ENCODE peak calls at places on chromosomes 11 and 22, in ten cellular contexts. J is breast epithelium, X is prostate gland, K is K562, R is Panc1, H is stomach, S is transverse colon, N is spleen, C is GM12891, E is esophagus muscularis mucosa. Y is an unnamed sample.

GRCh38 chr11:64239662-64240466 is 1.0 kb upstream of the FKBP2 start:
- DNase-seq in J (no peak), X (no peak), K (no peak), R (no peak), H (no peak), S (no peak), N (no peak), C (no peak), E (no peak), Y (no peak)

GRCh38 chr11:95487391-95487790 is 256.4 kb upstream of the SESN3 start:
- DNase-seq in J (no peak), X (no peak), K (no peak), R (no peak), H (no peak), S (no peak), N (no peak), C (peak), E (no peak), Y (no peak)

GRCh38 chr22:22818861-22819855 is 68.5 kb upstream of the IGLL5 start:
- DNase-seq in J (no peak), X (no peak), K (no peak), R (no peak), H (no peak), S (peak), N (peak), C (peak), E (peak), Y (no peak)

GRCh38 chr11:122487669-122488068 is 167.9 kb upstream of the UBASH3B start:
- DNase-seq in J (no peak), X (no peak), K (no peak), R (no peak), H (no peak), S (no peak), N (no peak), C (no peak), E (no peak), Y (no peak)

GRCh38 chr11:21625982-21626381 is 566.9 kb upstream of the ANO5 start:
- DNase-seq in J (no peak), X (no peak), K (no peak), R (no peak), H (no peak), S (peak), N (no peak), C (no peak), E (no peak), Y (no peak)

GRCh38 chr11:125384825-125385224 is 111.2 kb downstream of the FEZ1 start:
- DNase-seq in J (no peak), X (no peak), K (no peak), R (no peak), H (no peak), S (no peak), N (no peak), C (no peak), E (no peak), Y (no peak)

GRCh38 chr22:19957445-19957844 is 15.8 kb upstream of the TXNRD2 start:
- DNase-seq in J (no peak), X (no peak), K (no peak), R (no peak), H (no peak), S (no peak), N (peak), C (no peak), E (no peak), Y (no peak)

GRCh38 chr11:10725114-10725906 is 25.7 kb upstream of the CTR9 start:
- DNase-seq in J (no peak), X (no peak), K (no peak), R (no peak), H (no peak), S (no peak), N (no peak), C (no peak), E (no peak), Y (no peak)

GRCh38 chr11:107040447-107041444 is 22.5 kb upstream of the GUCY1A2 start:
- DNase-seq in J (no peak), X (no peak), K (no peak), R (no peak), H (no peak), S (no peak), N (no peak), C (no peak), E (no peak), Y (no peak)

GRCh38 chr11:14094481-14095037 is 132.0 kb downstream of the SPON1 start:
- DNase-seq in J (no peak), X (no peak), K (no peak), R (no peak), H (no peak), S (no peak), N (no peak), C (no peak), E (no peak), Y (no peak)

GRCh38 chr11:19080579-19080993 is 20.1 kb upstream of the MRGPRX2 start:
- DNase-seq in J (no peak), X (peak), K (no peak), R (no peak), H (no peak), S (no peak), N (no peak), C (no peak), E (peak), Y (no peak)

GRCh38 chr11:87128372-87128771 is 90.6 kb downstream of the TMEM135 start:
- DNase-seq in J (no peak), X (no peak), K (no peak), R (no peak), H (no peak), S (no peak), N (no peak), C (no peak), E (no peak), Y (no peak)

DNA sequence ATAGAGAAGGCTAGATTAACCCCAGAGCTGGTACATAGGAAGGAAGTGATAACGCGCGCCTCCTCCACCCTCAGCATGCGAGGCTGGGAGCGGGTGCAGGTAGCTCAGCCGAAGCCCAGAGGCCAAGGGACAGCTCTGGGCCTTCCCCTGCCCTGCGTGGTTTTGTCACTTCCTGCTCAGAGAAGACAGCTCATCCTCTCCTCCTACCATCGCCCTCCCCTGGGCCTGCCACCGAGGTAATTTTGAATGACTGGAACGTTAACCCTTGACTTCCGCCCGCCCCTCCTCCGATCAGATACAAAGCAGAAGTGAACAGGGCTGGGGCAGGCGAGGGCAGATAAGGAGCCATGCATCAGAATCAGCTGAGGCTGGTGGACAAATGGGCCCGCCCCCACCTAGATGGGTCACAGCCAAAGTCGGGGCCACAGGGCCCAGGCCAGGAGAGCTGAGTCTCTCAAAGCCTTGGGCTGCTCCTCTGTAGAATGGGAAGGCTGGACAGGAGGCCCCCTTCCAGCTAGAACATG is 1.6 kb downstream of the RAC2 start:
- DNase-seq in J (no peak), X (no peak), K (peak), R (no peak), H (peak), S (peak), N (peak), C (peak), E (peak), Y (no peak)
- TF ChIP-seq POLR2AphosphoS5 in J (no peak), X (no peak), K (peak), R (no peak), H (peak), S (no peak), N (peak), C (peak), E (no peak), Y (no peak)

GRCh38 chr11:65637794-65638317 is at the start of gene SIPA1:
- DNase-seq in J (no peak), X (peak), K (peak), R (peak), H (peak), S (peak), N (peak), C (peak), E (no peak), Y (no peak)
- TF ChIP-seq POLR2AphosphoS5 in J (no peak), X (peak), K (peak), R (peak), H (peak), S (peak), N (peak), C (peak), E (peak), Y (no peak)

DNA sequence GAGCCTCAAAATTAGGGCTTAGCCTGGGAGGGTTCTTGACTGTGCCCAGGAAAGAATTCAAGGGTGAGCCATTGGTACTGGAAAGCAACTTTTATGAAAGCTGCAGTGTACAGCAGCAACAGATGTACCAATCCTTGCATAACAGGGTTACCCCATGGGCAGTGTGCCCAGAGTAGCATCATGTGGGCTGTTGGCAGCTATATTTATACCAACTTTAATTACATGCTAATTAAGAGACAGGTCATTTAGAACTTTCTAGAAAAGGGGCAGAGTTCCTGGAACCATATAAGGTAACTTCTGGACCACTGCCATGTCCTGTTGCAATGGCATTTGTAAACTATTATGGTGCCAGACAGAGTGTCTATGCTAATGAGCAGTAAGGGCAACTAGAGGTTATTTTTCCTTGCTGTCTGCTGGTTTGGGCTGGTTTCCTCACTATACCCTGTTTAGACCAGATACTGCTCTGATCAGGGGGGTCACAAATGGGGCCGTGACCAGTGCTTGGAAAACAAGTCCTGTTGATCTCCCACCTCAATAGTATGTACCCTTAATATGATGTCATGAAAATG is 1120.5 kb upstream of the RAG2 start:
- DNase-seq in J (no peak), X (no peak), K (no peak), R (no peak), H (no peak), S (no peak), N (no peak), C (no peak), E (no peak), Y (no peak)
- TF ChIP-seq POLR2AphosphoS5 in J (no peak), X (no peak), K (no peak), R (no peak), H (no peak), S (no peak), N (no peak), C (no peak), E (no peak), Y (no peak)

GRCh38 chr22:31346255-31346732 is at the start of gene PATZ1:
- DNase-seq in J (peak), X (peak), K (peak), R (no peak), H (peak), S (peak), N (peak), C (peak), E (no peak), Y (no peak)

GRCh38 chr22:31346733-31347250 is 646 bp upstream of the PATZ1 start:
- DNase-seq in J (peak), X (peak), K (peak), R (no peak), H (peak), S (peak), N (peak), C (peak), E (no peak), Y (no peak)

GRCh38 chr22:31344369-31345330 is 1.5 kb downstream of the PATZ1 start:
- DNase-seq in J (peak), X (peak), K (no peak), R (no peak), H (peak), S (peak), N (peak), C (no peak), E (no peak), Y (no peak)

GRCh38 chr22:31347251-31348008 is 1.3 kb upstream of the PATZ1 start:
- DNase-seq in J (peak), X (peak), K (no peak), R (no peak), H (peak), S (peak), N (peak), C (peak), E (no peak), Y (no peak)

GRCh38 chr22:31345331-31346254 is 553 bp downstream of the PATZ1 start:
- DNase-seq in J (peak), X (peak), K (peak), R (no peak), H (peak), S (peak), N (peak), C (peak), E (no peak), Y (no peak)
- TF ChIP-seq POLR2AphosphoS5 in J (peak), X (peak), K (peak), R (peak), H (peak), S (no peak), N (peak), C (peak), E (peak), Y (no peak)

DNA sequence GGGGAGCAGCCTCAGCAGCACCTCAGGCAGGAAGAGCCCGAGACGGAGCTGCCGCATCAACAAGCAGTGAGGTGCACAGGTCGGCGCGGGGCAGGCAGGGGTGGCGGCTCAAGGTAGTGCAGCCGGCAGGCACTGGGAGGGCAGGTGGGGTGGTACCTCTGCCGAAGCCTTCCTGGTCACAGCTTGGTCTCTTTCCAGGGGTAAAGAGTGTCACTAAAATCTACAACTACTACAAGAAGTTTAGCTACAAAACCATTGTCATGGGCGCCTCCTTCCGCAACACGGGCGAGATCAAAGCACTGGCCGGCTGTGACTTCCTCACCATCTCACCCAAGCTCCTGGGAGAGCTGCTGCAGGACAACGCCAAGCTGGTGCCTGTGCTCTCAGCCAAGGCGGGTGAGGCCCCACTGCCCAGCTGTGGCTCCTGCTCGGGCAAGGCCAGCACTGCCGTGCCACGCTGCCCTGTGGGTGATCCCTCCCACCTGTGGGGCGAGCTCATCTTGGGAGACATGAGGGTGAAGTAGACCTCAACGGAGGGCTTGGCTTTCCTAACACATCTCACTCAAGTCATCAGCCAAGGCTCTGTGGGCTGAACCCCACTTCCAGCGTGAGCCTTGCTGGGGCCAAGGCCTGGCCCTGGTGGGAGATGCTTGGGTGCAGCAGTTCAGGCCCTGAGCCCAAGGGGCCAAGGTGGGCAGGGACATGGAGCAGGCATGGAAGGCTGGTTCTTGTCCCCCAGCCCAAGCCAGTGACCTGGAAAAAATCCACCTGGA is 13.6 kb downstream of the GATD1 start:
- DNase-seq in J (no peak), X (no peak), K (no peak), R (no peak), H (no peak), S (no peak), N (peak), C (no peak), E (no peak), Y (peak)
- TF ChIP-seq POLR2AphosphoS5 in J (no peak), X (no peak), K (no peak), R (peak), H (no peak), S (no peak), N (peak), C (no peak), E (no peak), Y (no peak)

GRCh38 chr22:37179126-37179470 is 8.9 kb downstream of the C1QTNF6 start:
- DNase-seq in J (no peak), X (no peak), K (no peak), R (no peak), H (no peak), S (no peak), N (no peak), C (no peak), E (no peak), Y (no peak)
- TF ChIP-seq POLR2AphosphoS5 in J (no peak), X (no peak), K (no peak), R (no peak), H (no peak), S (no peak), N (no peak), C (no peak), E (no peak), Y (no peak)

GRCh38 chr11:16615480-16615879 is 123.0 kb upstream of the C11orf58 start:
- DNase-seq in J (no peak), X (no peak), K (no peak), R (no peak), H (no peak), S (no peak), N (no peak), C (no peak), E (no peak), Y (no peak)

GRCh38 chr11:16611395-16612233 is 126.8 kb upstream of the C11orf58 start:
- DNase-seq in J (no peak), X (no peak), K (peak), R (no peak), H (no peak), S (no peak), N (no peak), C (no peak), E (no peak), Y (no peak)

GRCh38 chr11:16612801-16613400 is 125.5 kb upstream of the C11orf58 start:
- DNase-seq in J (no peak), X (no peak), K (no peak), R (no peak), H (no peak), S (no peak), N (no peak), C (no peak), E (no peak), Y (no peak)

GRCh38 chr11:16612234-16612571 is 126.2 kb upstream of the C11orf58 start:
- DNase-seq in J (no peak), X (no peak), K (no peak), R (no peak), H (no peak), S (no peak), N (no peak), C (no peak), E (no peak), Y (no peak)

DNA sequence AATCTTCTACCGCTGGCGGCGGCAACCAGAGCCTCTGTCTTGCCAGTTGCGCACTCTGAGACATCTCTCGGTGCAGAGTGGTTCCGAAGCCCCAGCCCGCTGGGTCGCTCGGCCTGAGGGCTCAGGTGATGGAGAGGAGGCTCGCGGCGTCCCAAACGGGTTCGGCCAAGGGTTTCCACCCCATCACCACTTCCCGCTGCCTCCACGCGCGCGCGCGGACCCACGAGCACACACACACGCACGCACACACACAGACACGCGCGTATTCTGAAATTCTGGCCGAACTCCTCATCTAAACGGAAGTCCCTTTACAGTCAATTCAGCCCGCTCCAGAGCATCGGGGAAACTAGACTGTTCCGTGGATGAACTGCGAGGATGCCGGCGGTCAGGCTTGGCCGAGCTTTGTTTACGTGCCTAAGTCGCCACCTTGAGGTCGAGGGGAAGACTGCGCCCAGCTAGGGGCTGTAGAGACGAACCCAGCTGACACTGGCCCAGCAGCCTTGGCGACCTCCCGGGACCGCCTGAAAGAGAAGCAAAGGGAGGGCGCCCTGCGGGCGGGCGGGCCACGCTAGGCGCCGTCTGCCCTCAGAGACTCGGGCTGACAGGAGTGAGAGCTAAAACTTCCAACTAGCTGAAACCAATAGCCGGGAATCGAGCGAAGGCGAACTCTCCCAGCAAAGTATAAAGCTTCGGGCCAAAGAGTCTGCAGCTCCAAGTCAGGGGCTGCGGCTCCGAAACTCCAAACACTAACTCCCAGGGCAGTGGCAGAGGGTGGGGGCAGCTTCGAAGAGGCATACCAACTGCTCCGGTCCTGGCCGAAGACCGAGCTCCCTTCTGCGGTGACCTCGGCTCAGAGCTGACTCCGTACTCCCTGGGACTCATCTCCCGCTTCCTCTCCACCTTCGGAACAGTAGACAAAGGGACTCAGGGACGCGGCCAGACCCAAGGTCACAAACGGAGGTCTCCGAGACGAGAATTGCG is 124.8 kb upstream of the C11orf58 start:
- DNase-seq in J (peak), X (peak), K (peak), R (peak), H (peak), S (peak), N (peak), C (peak), E (no peak), Y (no peak)
- TF ChIP-seq POLR2AphosphoS5 in J (no peak), X (peak), K (no peak), R (no peak), H (peak), S (no peak), N (peak), C (no peak), E (peak), Y (no peak)

DNA sequence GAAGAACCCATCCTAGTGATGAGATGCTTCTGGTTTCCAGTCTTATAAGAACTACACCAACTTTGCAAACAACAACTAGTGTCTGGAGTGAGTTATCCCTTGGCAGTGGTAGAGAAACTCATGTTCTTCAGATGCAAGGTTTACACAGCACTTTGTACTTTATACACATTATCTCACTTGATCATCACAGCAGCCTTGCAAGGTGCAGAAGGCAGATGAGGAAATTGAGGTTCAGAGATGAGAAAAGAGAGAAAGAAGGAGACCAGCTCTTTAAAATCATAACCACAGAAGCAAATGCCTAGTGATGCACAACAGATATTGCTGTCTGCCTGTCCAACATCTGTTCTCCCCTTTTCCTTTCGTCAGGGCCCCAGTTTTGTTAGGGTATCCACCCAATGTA is 16.7 kb upstream of the CD44 start:
- DNase-seq in J (no peak), X (no peak), K (no peak), R (no peak), H (no peak), S (no peak), N (no peak), C (no peak), E (no peak), Y (no peak)
- TF ChIP-seq POLR2AphosphoS5 in J (no peak), X (no peak), K (no peak), R (no peak), H (no peak), S (no peak), N (no peak), C (no peak), E (no peak), Y (no peak)

Y was measured in vagina.